ENCODE peak calls at places on chromosome 21, in eight cellular contexts. One of them, this sample, is unnamed.

GRCh38 chr21:43866659-43867331 is 1.8 kb downstream of the AGPAT3 start:
- DNase-seq in prostate gland: peak
- DNase-seq in Panc1: no peak
- DNase-seq in colonic mucosa: peak
- DNase-seq in mesothelial cell of epicardium: no peak
- DNase-seq in fibroblast of pulmonary artery: no peak
- DNase-seq in MM.1S: peak
- DNase-seq in Calu3: peak
- DNase-seq in this sample: peak

GRCh38 chr21:25949701-25950100 is 214.9 kb downstream of the GABPA start:
- DNase-seq in Panc1: no peak
- DNase-seq in Calu3: no peak
- DNase-seq in prostate gland: no peak
- DNase-seq in mesothelial cell of epicardium: no peak
- DNase-seq in colonic mucosa: peak
- DNase-seq in fibroblast of pulmonary artery: no peak
- DNase-seq in MM.1S: no peak
- DNase-seq in this sample: no peak

GRCh38 chr21:28118570-28118969 is 874.1 kb downstream of the LTN1 start:
- DNase-seq in MM.1S: no peak
- DNase-seq in fibroblast of pulmonary artery: no peak
- DNase-seq in Calu3: no peak
- DNase-seq in mesothelial cell of epicardium: no peak
- DNase-seq in colonic mucosa: no peak
- DNase-seq in prostate gland: no peak
- DNase-seq in Panc1: no peak
- DNase-seq in this sample: no peak

GRCh38 chr21:43591468-43592050 is 67.7 kb downstream of the HSF2BP start:
- DNase-seq in prostate gland: no peak
- DNase-seq in Panc1: no peak
- DNase-seq in MM.1S: no peak
- DNase-seq in fibroblast of pulmonary artery: peak
- DNase-seq in colonic mucosa: no peak
- DNase-seq in Calu3: no peak
- DNase-seq in mesothelial cell of epicardium: no peak
- DNase-seq in this sample: no peak

GRCh38 chr21:30207252-30207579 is 8.7 kb downstream of the CLDN8 start:
- DNase-seq in Panc1: no peak
- DNase-seq in mesothelial cell of epicardium: no peak
- DNase-seq in Calu3: no peak
- DNase-seq in prostate gland: no peak
- DNase-seq in colonic mucosa: no peak
- DNase-seq in MM.1S: no peak
- DNase-seq in fibroblast of pulmonary artery: no peak
- DNase-seq in this sample: no peak

GRCh38 chr21:20971296-20971921 is 26.8 kb upstream of the NCAM2 start:
- DNase-seq in Panc1: no peak
- DNase-seq in mesothelial cell of epicardium: peak
- DNase-seq in prostate gland: no peak
- DNase-seq in Calu3: peak
- DNase-seq in fibroblast of pulmonary artery: peak
- DNase-seq in colonic mucosa: peak
- DNase-seq in MM.1S: peak
- DNase-seq in this sample: peak

GRCh38 chr21:43911935-43912487 is 47.0 kb downstream of the AGPAT3 start:
- DNase-seq in fibroblast of pulmonary artery: no peak
- DNase-seq in colonic mucosa: no peak
- DNase-seq in mesothelial cell of epicardium: no peak
- DNase-seq in Calu3: no peak
- DNase-seq in Panc1: no peak
- DNase-seq in MM.1S: no peak
- DNase-seq in prostate gland: no peak
- DNase-seq in this sample: no peak

GRCh38 chr21:38448619-38449186 is 49.6 kb downstream of the ERG start:
- DNase-seq in Panc1: no peak
- DNase-seq in colonic mucosa: no peak
- DNase-seq in mesothelial cell of epicardium: no peak
- DNase-seq in MM.1S: no peak
- DNase-seq in prostate gland: no peak
- DNase-seq in Calu3: no peak
- DNase-seq in fibroblast of pulmonary artery: no peak
- DNase-seq in this sample: no peak

GRCh38 chr21:38534591-38534990 is 36.3 kb upstream of the ERG start:
- DNase-seq in mesothelial cell of epicardium: no peak
- DNase-seq in prostate gland: no peak
- DNase-seq in Panc1: no peak
- DNase-seq in Calu3: no peak
- DNase-seq in fibroblast of pulmonary artery: no peak
- DNase-seq in MM.1S: no peak
- DNase-seq in colonic mucosa: no peak
- DNase-seq in this sample: no peak

GRCh38 chr21:39344848-39345247 is 4.0 kb downstream of the HMGN1 start:
- DNase-seq in MM.1S: no peak
- DNase-seq in mesothelial cell of epicardium: no peak
- DNase-seq in Calu3: no peak
- DNase-seq in fibroblast of pulmonary artery: no peak
- DNase-seq in Panc1: no peak
- DNase-seq in prostate gland: no peak
- DNase-seq in colonic mucosa: no peak
- DNase-seq in this sample: no peak

GRCh38 chr21:18622383-18622782 is 218.8 kb upstream of the TMPRSS15 start:
- DNase-seq in mesothelial cell of epicardium: no peak
- DNase-seq in fibroblast of pulmonary artery: no peak
- DNase-seq in prostate gland: no peak
- DNase-seq in MM.1S: no peak
- DNase-seq in colonic mucosa: no peak
- DNase-seq in Panc1: no peak
- DNase-seq in Calu3: no peak
- DNase-seq in this sample: no peak

GRCh38 chr21:37896788-37897187 is 19.5 kb downstream of the KCNJ6 start:
- DNase-seq in Calu3: no peak
- DNase-seq in colonic mucosa: no peak
- DNase-seq in mesothelial cell of epicardium: no peak
- DNase-seq in fibroblast of pulmonary artery: no peak
- DNase-seq in Panc1: no peak
- DNase-seq in prostate gland: no peak
- DNase-seq in MM.1S: no peak
- DNase-seq in this sample: no peak

GRCh38 chr21:25626752-25627151 is 12.3 kb upstream of the JAM2 start:
- DNase-seq in fibroblast of pulmonary artery: peak
- DNase-seq in Calu3: no peak
- DNase-seq in prostate gland: peak
- DNase-seq in mesothelial cell of epicardium: no peak
- DNase-seq in colonic mucosa: no peak
- DNase-seq in MM.1S: no peak
- DNase-seq in Panc1: no peak
- DNase-seq in this sample: no peak

GRCh38 chr21:39575778-39576177 is 37.0 kb upstream of the B3GALT5 start:
- DNase-seq in colonic mucosa: no peak
- DNase-seq in fibroblast of pulmonary artery: no peak
- DNase-seq in mesothelial cell of epicardium: no peak
- DNase-seq in MM.1S: peak
- DNase-seq in prostate gland: no peak
- DNase-seq in Panc1: no peak
- DNase-seq in Calu3: no peak
- DNase-seq in this sample: no peak

GRCh38 chr21:39348040-39348354 is 891 bp downstream of the HMGN1 start:
- DNase-seq in Panc1: no peak
- DNase-seq in mesothelial cell of epicardium: no peak
- DNase-seq in colonic mucosa: no peak
- DNase-seq in Calu3: peak
- DNase-seq in fibroblast of pulmonary artery: no peak
- DNase-seq in prostate gland: no peak
- DNase-seq in MM.1S: no peak
- DNase-seq in this sample: no peak

GRCh38 chr21:34514576-34515135 is 2.6 kb upstream of the KCNE1 start:
- DNase-seq in mesothelial cell of epicardium: no peak
- DNase-seq in Calu3: no peak
- DNase-seq in Panc1: no peak
- DNase-seq in MM.1S: no peak
- DNase-seq in fibroblast of pulmonary artery: no peak
- DNase-seq in prostate gland: no peak
- DNase-seq in colonic mucosa: no peak
- DNase-seq in this sample: no peak

GRCh38 chr21:34519694-34520093 is 7.7 kb upstream of the KCNE1 start:
- DNase-seq in mesothelial cell of epicardium: no peak
- DNase-seq in Panc1: no peak
- DNase-seq in prostate gland: no peak
- DNase-seq in colonic mucosa: no peak
- DNase-seq in MM.1S: no peak
- DNase-seq in Calu3: no peak
- DNase-seq in fibroblast of pulmonary artery: no peak
- DNase-seq in this sample: no peak

GRCh38 chr21:34519013-34519412 is 7.0 kb upstream of the KCNE1 start:
- DNase-seq in Calu3: no peak
- DNase-seq in mesothelial cell of epicardium: no peak
- DNase-seq in Panc1: no peak
- DNase-seq in fibroblast of pulmonary artery: no peak
- DNase-seq in colonic mucosa: no peak
- DNase-seq in prostate gland: no peak
- DNase-seq in MM.1S: no peak
- DNase-seq in this sample: no peak

GRCh38 chr21:34517039-34517438 is 5.0 kb upstream of the KCNE1 start:
- DNase-seq in Panc1: no peak
- DNase-seq in mesothelial cell of epicardium: no peak
- DNase-seq in colonic mucosa: no peak
- DNase-seq in Calu3: no peak
- DNase-seq in prostate gland: no peak
- DNase-seq in MM.1S: no peak
- DNase-seq in fibroblast of pulmonary artery: no peak
- DNase-seq in this sample: no peak

GRCh38 chr21:34517491-34518245 is 5.7 kb upstream of the KCNE1 start:
- DNase-seq in MM.1S: peak
- DNase-seq in prostate gland: no peak
- DNase-seq in fibroblast of pulmonary artery: no peak
- DNase-seq in Panc1: no peak
- DNase-seq in colonic mucosa: no peak
- DNase-seq in Calu3: no peak
- DNase-seq in mesothelial cell of epicardium: no peak
- DNase-seq in this sample: no peak
- TF ChIP-seq CTCF in MM.1S: peak
- TF ChIP-seq CTCF in prostate gland: no peak
- TF ChIP-seq CTCF in fibroblast of pulmonary artery: peak
- TF ChIP-seq CTCF in Panc1: no peak
- TF ChIP-seq CTCF in colonic mucosa: no peak
- TF ChIP-seq CTCF in Calu3: no peak
- TF ChIP-seq CTCF in mesothelial cell of epicardium: no peak
- TF ChIP-seq CTCF in this sample: no peak

GRCh38 chr21:41859297-41859980 is 19.7 kb downstream of the PRDM15 start:
- DNase-seq in mesothelial cell of epicardium: no peak
- DNase-seq in MM.1S: no peak
- DNase-seq in Panc1: no peak
- DNase-seq in Calu3: no peak
- DNase-seq in colonic mucosa: no peak
- DNase-seq in fibroblast of pulmonary artery: no peak
- DNase-seq in prostate gland: no peak
- DNase-seq in this sample: no peak

GRCh38 chr21:41861255-41861654 is 17.9 kb downstream of the PRDM15 start:
- DNase-seq in fibroblast of pulmonary artery: no peak
- DNase-seq in colonic mucosa: no peak
- DNase-seq in mesothelial cell of epicardium: no peak
- DNase-seq in Calu3: no peak
- DNase-seq in Panc1: no peak
- DNase-seq in MM.1S: no peak
- DNase-seq in prostate gland: no peak
- DNase-seq in this sample: no peak

GRCh38 chr21:41857771-41858300 is 21.3 kb downstream of the PRDM15 start:
- DNase-seq in prostate gland: no peak
- DNase-seq in Calu3: no peak
- DNase-seq in colonic mucosa: no peak
- DNase-seq in MM.1S: no peak
- DNase-seq in Panc1: no peak
- DNase-seq in mesothelial cell of epicardium: no peak
- DNase-seq in fibroblast of pulmonary artery: no peak
- DNase-seq in this sample: no peak

GRCh38 chr21:41856572-41856971 is 22.6 kb downstream of the PRDM15 start:
- DNase-seq in Calu3: no peak
- DNase-seq in mesothelial cell of epicardium: no peak
- DNase-seq in colonic mucosa: no peak
- DNase-seq in prostate gland: no peak
- DNase-seq in MM.1S: no peak
- DNase-seq in Panc1: no peak
- DNase-seq in fibroblast of pulmonary artery: no peak
- DNase-seq in this sample: no peak

GRCh38 chr21:41858466-41859296 is 20.5 kb downstream of the PRDM15 start:
- DNase-seq in Panc1: no peak
- DNase-seq in fibroblast of pulmonary artery: no peak
- DNase-seq in prostate gland: no peak
- DNase-seq in MM.1S: no peak
- DNase-seq in mesothelial cell of epicardium: no peak
- DNase-seq in colonic mucosa: no peak
- DNase-seq in Calu3: no peak
- DNase-seq in this sample: no peak
- TF ChIP-seq CTCF in Panc1: no peak
- TF ChIP-seq CTCF in fibroblast of pulmonary artery: no peak
- TF ChIP-seq CTCF in prostate gland: no peak
- TF ChIP-seq CTCF in MM.1S: no peak
- TF ChIP-seq CTCF in mesothelial cell of epicardium: no peak
- TF ChIP-seq CTCF in colonic mucosa: no peak
- TF ChIP-seq CTCF in Calu3: no peak
- TF ChIP-seq CTCF in this sample: no peak

GRCh38 chr21:45192332-45192731 is 95.4 kb downstream of the POFUT2 start:
- DNase-seq in colonic mucosa: no peak
- DNase-seq in mesothelial cell of epicardium: no peak
- DNase-seq in Calu3: no peak
- DNase-seq in fibroblast of pulmonary artery: no peak
- DNase-seq in prostate gland: no peak
- DNase-seq in MM.1S: no peak
- DNase-seq in Panc1: no peak
- DNase-seq in this sample: no peak
- TF ChIP-seq CTCF in colonic mucosa: no peak
- TF ChIP-seq CTCF in mesothelial cell of epicardium: no peak
- TF ChIP-seq CTCF in Calu3: no peak
- TF ChIP-seq CTCF in fibroblast of pulmonary artery: no peak
- TF ChIP-seq CTCF in prostate gland: no peak
- TF ChIP-seq CTCF in MM.1S: no peak
- TF ChIP-seq CTCF in Panc1: no peak
- TF ChIP-seq CTCF in this sample: no peak

GRCh38 chr21:33267250-33267649 is 1.1 kb downstream of the IL10RB start:
- DNase-seq in Calu3: no peak
- DNase-seq in fibroblast of pulmonary artery: no peak
- DNase-seq in MM.1S: no peak
- DNase-seq in colonic mucosa: no peak
- DNase-seq in Panc1: no peak
- DNase-seq in mesothelial cell of epicardium: no peak
- DNase-seq in prostate gland: no peak
- DNase-seq in this sample: no peak

GRCh38 chr21:33264561-33264960 is 1.6 kb upstream of the IL10RB start:
- DNase-seq in Calu3: no peak
- DNase-seq in mesothelial cell of epicardium: no peak
- DNase-seq in Panc1: no peak
- DNase-seq in fibroblast of pulmonary artery: no peak
- DNase-seq in prostate gland: no peak
- DNase-seq in colonic mucosa: no peak
- DNase-seq in MM.1S: no peak
- DNase-seq in this sample: no peak

GRCh38 chr21:33266784-33267135 is 593 bp downstream of the IL10RB start:
- DNase-seq in Calu3: no peak
- DNase-seq in MM.1S: peak
- DNase-seq in Panc1: no peak
- DNase-seq in colonic mucosa: peak
- DNase-seq in prostate gland: no peak
- DNase-seq in mesothelial cell of epicardium: no peak
- DNase-seq in fibroblast of pulmonary artery: no peak
- DNase-seq in this sample: peak

GRCh38 chr21:33266050-33266783 is at the start of gene IL10RB:
- DNase-seq in prostate gland: peak
- DNase-seq in MM.1S: peak
- DNase-seq in mesothelial cell of epicardium: peak
- DNase-seq in Panc1: no peak
- DNase-seq in colonic mucosa: peak
- DNase-seq in fibroblast of pulmonary artery: peak
- DNase-seq in Calu3: peak
- DNase-seq in this sample: peak

GRCh38 chr21:33265664-33266049 is 510 bp upstream of the IL10RB start:
- DNase-seq in mesothelial cell of epicardium: no peak
- DNase-seq in fibroblast of pulmonary artery: no peak
- DNase-seq in MM.1S: peak
- DNase-seq in Panc1: no peak
- DNase-seq in colonic mucosa: peak
- DNase-seq in prostate gland: peak
- DNase-seq in Calu3: no peak
- DNase-seq in this sample: peak
- TF ChIP-seq CTCF in mesothelial cell of epicardium: no peak
- TF ChIP-seq CTCF in fibroblast of pulmonary artery: no peak
- TF ChIP-seq CTCF in MM.1S: no peak
- TF ChIP-seq CTCF in Panc1: no peak
- TF ChIP-seq CTCF in colonic mucosa: no peak
- TF ChIP-seq CTCF in prostate gland: no peak
- TF ChIP-seq CTCF in Calu3: no peak
- TF ChIP-seq CTCF in this sample: peak

This sample was measured in GM13976.